ENCODE peak calls at places on chromosomes 1 and 21, in seven cellular contexts. V is activated CD8-positive, alpha-beta T cell treated with anti-CD3 and anti-CD28 coated beads for 36 hours; Z is nephron progenitor cell; Q is H1; A is neural crest cell; C is tibial artery; F is heart right ventricle. W is an unnamed sample.

GRCh38 chr1:20184997-20185833 is 681 bp upstream of the UBXN10 start:
- DNase-seq in Z (no peak), A (no peak), V (peak), Q (no peak), F (no peak), C (no peak), W (no peak)

GRCh38 chr1:225747566-225747965 is 30.1 kb upstream of the SRP9 start:
- DNase-seq in Q (no peak), A (no peak), Z (no peak), C (no peak), V (no peak), F (no peak), W (no peak)

GRCh38 chr1:190560161-190560681 is 82.6 kb upstream of the BRINP3 start:
- DNase-seq in V (no peak), Z (no peak), C (no peak), F (no peak), A (no peak), Q (no peak), W (no peak)

GRCh38 chr1:97137862-97138514 is 416.4 kb downstream of the PTBP2 start:
- DNase-seq in Q (no peak), V (peak), F (no peak), A (no peak), Z (peak), C (peak), W (no peak)

GRCh38 chr1:103514920-103515503 is 10.5 kb upstream of the RNPC3 start:
- DNase-seq in A (no peak), Q (no peak), Z (no peak), V (peak), C (no peak), F (no peak), W (no peak)

GRCh38 chr1:7589774-7590425 is 181.2 kb upstream of the VAMP3 start:
- DNase-seq in Q (no peak), F (no peak), Z (peak), C (peak), V (no peak), A (no peak), W (no peak)

GRCh38 chr1:1281533-1282321 is 1.5 kb downstream of the SCNN1D start:
- DNase-seq in V (peak), Z (no peak), A (no peak), F (peak), Q (no peak), C (no peak), W (no peak)

GRCh38 chr1:227661495-227661894 is 73.6 kb downstream of the JMJD4 start:
- DNase-seq in F (no peak), Q (no peak), C (no peak), V (no peak), A (no peak), Z (no peak), W (no peak)

GRCh38 chr1:77308889-77309621 is 27.2 kb downstream of the AK5 start:
- DNase-seq in V (no peak), A (no peak), C (no peak), Z (no peak), F (no peak), Q (no peak), W (no peak)

GRCh38 chr1:23916209-23917131 is 3.3 kb upstream of the CNR2 start:
- DNase-seq in C (peak), A (peak), Z (peak), V (peak), F (peak), Q (peak), W (peak)

GRCh38 chr1:100130552-100131077 is 2.1 kb downstream of the SASS6 start:
- DNase-seq in C (no peak), Z (no peak), F (no peak), V (no peak), A (no peak), Q (no peak), W (no peak)

DNA sequence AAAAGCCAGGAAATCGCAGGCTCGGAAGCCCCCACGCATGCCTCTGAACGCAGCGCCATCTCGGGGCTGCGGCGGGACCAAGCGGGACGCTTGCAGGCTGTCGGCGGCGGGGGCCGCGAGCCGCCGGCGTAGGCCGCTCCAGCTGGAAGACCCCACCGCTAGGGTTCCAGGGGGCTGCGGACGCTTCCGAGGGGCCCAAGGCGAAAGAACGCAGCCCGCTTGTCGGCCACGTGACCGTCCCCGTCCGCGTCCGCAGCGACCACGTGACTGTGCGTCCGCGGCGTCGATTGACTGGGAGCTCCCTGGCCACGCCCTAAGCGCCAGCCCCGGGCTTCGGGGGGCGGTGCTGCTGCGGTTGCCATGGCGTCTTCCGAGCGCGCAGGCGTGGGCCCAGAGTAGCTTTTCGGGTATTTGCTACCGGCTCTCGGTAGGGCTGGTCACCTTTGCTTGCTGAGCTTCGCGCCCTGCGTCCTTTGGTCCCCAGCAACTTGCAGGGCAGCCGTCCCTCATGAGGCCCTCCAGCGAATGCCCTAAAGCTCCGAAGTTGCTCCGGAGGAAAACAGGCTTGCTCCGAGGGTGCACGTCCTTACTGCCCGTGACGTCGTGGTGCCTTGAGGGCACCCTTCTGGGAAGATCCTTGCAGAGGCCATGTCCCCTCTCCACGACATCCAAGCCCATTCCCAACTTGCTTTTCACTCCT is 197.2 kb downstream of the DYRK1A start:
- DNase-seq in F (peak), Z (no peak), V (peak), Q (peak), C (peak), A (peak), W (peak)
- TF ChIP-seq CTCF in F (peak), Z (no peak), V (peak), Q (no peak), C (peak), A (no peak), W (peak)

GRCh38 chr1:89834078-89834704 is 13.4 kb downstream of the LRRC8D start:
- DNase-seq in A (no peak), Q (no peak), F (no peak), Z (no peak), V (no peak), C (no peak), W (no peak)
- TF ChIP-seq CTCF in A (no peak), Q (no peak), F (no peak), Z (no peak), V (no peak), C (no peak), W (no peak)

DNA sequence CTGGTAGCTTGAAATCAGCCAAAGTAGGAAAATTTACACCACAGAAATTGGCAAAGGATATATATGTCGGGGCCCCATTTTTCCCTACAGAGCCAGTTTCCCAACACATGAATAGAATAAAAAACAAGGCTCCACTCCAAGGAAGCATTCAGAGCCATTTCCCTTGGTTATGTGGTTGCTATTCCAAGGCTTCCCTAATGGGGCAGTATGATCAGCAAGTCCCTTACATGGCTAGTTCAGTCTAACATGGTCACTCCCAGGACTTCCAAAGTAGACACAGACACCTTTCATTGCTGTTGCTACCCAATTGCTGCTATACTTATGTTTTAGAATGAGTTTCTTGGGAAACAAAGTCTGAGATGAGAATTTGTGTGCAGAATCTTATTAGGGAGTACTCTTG is 93.1 kb downstream of the C21orf91 start:
- DNase-seq in F (no peak), A (no peak), Z (no peak), V (no peak), Q (no peak), C (no peak), W (no peak)
- TF ChIP-seq CTCF in F (no peak), A (peak), Z (no peak), V (no peak), Q (no peak), C (no peak), W (peak)

GRCh38 chr1:37860346-37860666 is 914 bp upstream of the MTF1 start:
- DNase-seq in Z (no peak), F (no peak), A (no peak), V (no peak), C (no peak), Q (no peak), W (no peak)
- TF ChIP-seq CTCF in Z (no peak), F (peak), A (peak), V (peak), C (no peak), Q (no peak), W (no peak)

GRCh38 chr21:39181205-39181818 is 1.9 kb downstream of the PSMG1 start:
- DNase-seq in A (no peak), Q (no peak), V (no peak), F (no peak), C (no peak), Z (no peak), W (no peak)

GRCh38 chr21:39182484-39183271 is 573 bp downstream of the PSMG1 start:
- DNase-seq in V (no peak), A (no peak), Z (no peak), F (no peak), C (no peak), Q (no peak), W (no peak)

GRCh38 chr21:39183272-39184049 is at the start of gene PSMG1:
- DNase-seq in Z (peak), V (peak), A (peak), F (peak), Q (peak), C (peak), W (peak)

GRCh38 chr21:39182016-39182415 is 1.2 kb downstream of the PSMG1 start:
- DNase-seq in F (no peak), V (no peak), Z (no peak), A (no peak), Q (no peak), C (no peak), W (no peak)

DNA sequence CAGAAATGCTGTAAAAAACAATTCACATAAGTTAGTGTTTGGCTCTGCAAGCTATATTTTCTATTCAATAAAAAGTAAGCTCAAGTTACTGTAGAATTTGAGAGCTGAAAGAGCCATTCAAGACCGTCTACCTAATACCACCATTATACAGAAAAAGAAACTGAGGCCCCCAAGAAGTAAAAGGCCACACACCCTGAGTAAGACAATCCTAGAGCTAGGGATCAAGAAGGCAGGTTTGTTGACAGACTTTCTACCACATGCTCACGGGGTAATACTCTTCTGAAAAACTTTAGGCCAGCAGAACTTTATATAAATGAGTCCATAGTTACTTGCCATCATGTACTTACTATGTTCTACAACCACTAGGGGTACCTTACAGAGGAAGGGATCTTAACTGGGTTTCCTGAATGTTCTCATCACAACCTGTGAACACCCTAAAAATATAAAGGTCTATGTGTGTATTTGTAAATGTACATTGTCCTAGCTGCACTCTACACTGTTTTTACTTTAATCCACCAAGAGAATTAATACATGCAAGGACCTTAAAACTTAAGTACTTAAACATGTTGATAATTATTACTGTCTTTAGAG is 2.7 kb downstream of the PSMG1 start:
- DNase-seq in V (no peak), Z (no peak), Q (no peak), C (no peak), F (no peak), A (no peak), W (no peak)
- TF ChIP-seq CTCF in V (no peak), Z (no peak), Q (no peak), C (no peak), F (no peak), A (peak), W (no peak)

GRCh38 chr1:30416221-30416820 is 307.1 kb downstream of the MATN1 start:
- DNase-seq in C (no peak), V (no peak), Z (no peak), A (peak), Q (no peak), F (no peak), W (no peak)
- TF ChIP-seq CTCF in C (no peak), V (no peak), Z (no peak), A (no peak), Q (no peak), F (no peak), W (no peak)

GRCh38 chr21:44456915-44457736 is 1.8 kb downstream of the LRRC3 start:
- DNase-seq in F (no peak), Z (no peak), V (no peak), C (no peak), Q (no peak), A (no peak), W (no peak)

GRCh38 chr21:44454058-44454457 is 1.3 kb upstream of the LRRC3 start:
- DNase-seq in V (no peak), Q (no peak), F (no peak), Z (no peak), C (no peak), A (no peak), W (no peak)

GRCh38 chr21:44454747-44455523 is at the start of gene LRRC3:
- DNase-seq in A (peak), Z (peak), Q (peak), F (peak), C (peak), V (peak), W (peak)

GRCh38 chr21:44456207-44456914 is 1.1 kb downstream of the LRRC3 start:
- DNase-seq in V (no peak), C (no peak), Z (no peak), Q (no peak), F (no peak), A (no peak), W (no peak)

GRCh38 chr21:44455524-44456206 is 355 bp downstream of the LRRC3 start:
- DNase-seq in C (no peak), Q (no peak), Z (peak), A (peak), V (peak), F (peak), W (peak)
- TF ChIP-seq CTCF in C (no peak), Q (no peak), Z (no peak), A (no peak), V (no peak), F (peak), W (peak)

DNA sequence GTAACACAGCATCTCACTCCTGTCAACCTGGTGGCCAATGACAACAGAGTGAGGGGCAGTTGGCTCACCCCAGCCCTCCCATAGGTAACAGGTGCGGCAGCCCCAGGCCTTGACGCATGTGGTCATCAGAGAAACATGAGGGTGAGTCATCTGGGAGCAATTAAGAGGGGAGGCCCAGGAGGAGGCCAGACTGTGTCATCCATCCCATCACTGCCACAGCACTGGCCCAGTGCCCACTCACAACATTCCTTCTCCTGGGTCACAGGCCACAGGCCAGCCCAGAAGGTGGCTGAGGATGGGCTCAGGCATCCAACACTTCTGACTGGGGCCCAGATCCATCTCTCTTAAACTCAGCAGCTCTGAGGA is 17.1 kb downstream of the TEX35 start:
- DNase-seq in A (no peak), Q (no peak), V (no peak), C (peak), Z (no peak), F (peak), W (no peak)
- TF ChIP-seq CTCF in A (no peak), Q (no peak), V (no peak), C (no peak), Z (no peak), F (no peak), W (no peak)

GRCh38 chr1:36766481-36766880 is 267.8 kb downstream of the GRIK3 start:
- DNase-seq in C (no peak), F (no peak), Q (no peak), A (no peak), Z (no peak), V (no peak), W (no peak)
- TF ChIP-seq CTCF in C (no peak), F (no peak), Q (no peak), A (no peak), Z (no peak), V (no peak), W (no peak)

GRCh38 chr1:29122987-29123870 is 474 bp downstream of the TMEM200B start:
- DNase-seq in F (peak), Q (no peak), A (peak), Z (peak), C (no peak), V (peak), W (no peak)

GRCh38 chr1:29122662-29122986 is 1.1 kb downstream of the TMEM200B start:
- DNase-seq in V (no peak), C (peak), A (peak), Z (peak), Q (no peak), F (peak), W (no peak)

GRCh38 chr1:29120955-29121485 is 2.7 kb downstream of the TMEM200B start:
- DNase-seq in V (peak), C (no peak), A (peak), Z (peak), F (peak), Q (no peak), W (peak)

GRCh38 chr1:29121516-29121937 is 2.2 kb downstream of the TMEM200B start:
- DNase-seq in C (no peak), Z (peak), F (no peak), V (no peak), A (peak), Q (no peak), W (no peak)

DNA sequence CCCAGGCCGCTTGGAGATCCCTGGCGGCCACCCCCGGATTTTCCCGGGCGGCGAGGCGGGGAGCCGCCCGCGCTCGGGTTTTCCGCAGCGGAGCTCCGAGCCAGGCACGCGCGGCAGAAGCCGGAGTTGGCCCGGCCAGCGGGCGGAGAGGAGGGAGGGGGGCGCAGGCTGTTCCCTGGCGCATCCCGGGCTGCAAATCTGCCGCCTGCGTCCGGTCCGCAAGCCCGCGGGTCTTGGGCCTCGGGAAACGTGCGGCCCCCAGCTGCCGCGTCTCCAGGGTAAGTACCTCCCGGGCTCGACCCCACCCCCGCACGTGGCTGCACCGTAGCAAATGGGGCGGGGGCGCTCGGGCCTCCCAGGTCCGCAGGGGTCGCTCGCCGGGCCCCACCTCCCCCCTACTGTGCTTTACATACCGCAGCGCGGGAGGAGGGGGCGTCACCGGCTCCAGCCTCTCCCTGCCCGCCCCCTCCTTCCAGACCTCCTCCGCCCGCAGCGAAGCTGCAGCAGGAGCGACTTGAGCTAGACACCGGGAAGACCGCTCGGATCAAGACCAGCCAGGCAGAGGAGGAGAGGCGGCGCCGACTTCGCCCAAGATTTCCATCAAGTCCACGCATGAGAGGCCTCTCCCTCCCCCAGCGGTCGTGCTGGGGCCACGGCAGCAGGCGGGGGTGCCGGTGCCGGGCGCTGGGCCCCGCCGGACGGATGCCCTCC is 1.6 kb downstream of the TMEM200B start:
- DNase-seq in V (no peak), Z (peak), Q (peak), F (peak), A (no peak), C (peak), W (no peak)
- TF ChIP-seq CTCF in V (no peak), Z (no peak), Q (no peak), F (no peak), A (no peak), C (peak), W (no peak)

W was measured in D721Med.